ENCODE peak calls at places on chromosomes 12 and 14, in six cellular contexts. A is astrocyte of the spinal cord, I is progenitor cell of endocrine pancreas, P is RWPE2, R is astrocyte of the cerebellum, H is endothelial cell. J is an unnamed sample.
A peak's percentile ranks its signal among the peaks of the same experiment; 100 is the strongest.

GRCh38 chr12:82672811-82673495 is 13.8 kb upstream of the TMTC2 start:
- DNase-seq in A (no peak), I (no peak), P (no peak), R (no peak), H (no peak), J (peak; percentile 52)

GRCh38 chr12:80325167-80325959 is 118.7 kb upstream of the PTPRQ start:
- DNase-seq in A (no peak), I (no peak), P (no peak), R (no peak), H (no peak), J (peak; percentile 12)

GRCh38 chr12:9367201-9367600 is 159.0 kb upstream of the PZP start:
- DNase-seq in A (no peak), I (no peak), P (no peak), R (no peak), H (no peak), J (no peak)

GRCh38 chr12:56103066-56103711 is 1.2 kb upstream of the PA2G4 start:
- DNase-seq in A (no peak), I (no peak), P (no peak), R (no peak), H (no peak), J (no peak)

GRCh38 chr14:92735344-92735743 is 13.1 kb downstream of the LGMN start:
- DNase-seq in A (no peak), I (no peak), P (no peak), R (no peak), H (no peak), J (no peak)

GRCh38 chr14:73567951-73568885 is 795 bp upstream of the ACOT2 start:
- DNase-seq in A (peak; percentile 6), I (no peak), P (no peak), R (no peak), H (no peak), J (peak; percentile 6)

GRCh38 chr14:103488960-103489359 is 33.7 kb downstream of the CKB start:
- DNase-seq in A (peak; percentile 57), I (no peak), P (no peak), R (no peak), H (no peak), J (no peak)

GRCh38 chr12:101166866-101167265 is 43.2 kb downstream of the SLC5A8 start:
- DNase-seq in A (no peak), I (no peak), P (no peak), R (no peak), H (no peak), J (no peak)

GRCh38 chr14:80504781-80505180 is 293.5 kb upstream of the DIO2 start:
- DNase-seq in A (no peak), I (no peak), P (no peak), R (no peak), H (no peak), J (no peak)

GRCh38 chr12:47837190-47838171 is 17.8 kb upstream of the HDAC7 start:
- DNase-seq in A (peak; percentile 75), I (peak; percentile 60), P (no peak), R (peak; percentile 57), H (peak; percentile 70), J (peak; percentile 83)

GRCh38 chr12:45214739-45215418 is 1.0 kb upstream of the ANO6 start:
- DNase-seq in A (peak; percentile 54), I (no peak), P (no peak), R (no peak), H (no peak), J (peak; percentile 62)

GRCh38 chr12:104682790-104683279 is 226.1 kb downstream of the CHST11 start:
- DNase-seq in A (no peak), I (no peak), P (no peak), R (no peak), H (no peak), J (no peak)

GRCh38 chr12:10722502-10722904 is 620 bp downstream of the YBX3 start:
- DNase-seq in A (peak; percentile 67), I (peak; percentile 52), P (peak; percentile 32), R (no peak), H (peak; percentile 38), J (peak; percentile 68)

DNA sequence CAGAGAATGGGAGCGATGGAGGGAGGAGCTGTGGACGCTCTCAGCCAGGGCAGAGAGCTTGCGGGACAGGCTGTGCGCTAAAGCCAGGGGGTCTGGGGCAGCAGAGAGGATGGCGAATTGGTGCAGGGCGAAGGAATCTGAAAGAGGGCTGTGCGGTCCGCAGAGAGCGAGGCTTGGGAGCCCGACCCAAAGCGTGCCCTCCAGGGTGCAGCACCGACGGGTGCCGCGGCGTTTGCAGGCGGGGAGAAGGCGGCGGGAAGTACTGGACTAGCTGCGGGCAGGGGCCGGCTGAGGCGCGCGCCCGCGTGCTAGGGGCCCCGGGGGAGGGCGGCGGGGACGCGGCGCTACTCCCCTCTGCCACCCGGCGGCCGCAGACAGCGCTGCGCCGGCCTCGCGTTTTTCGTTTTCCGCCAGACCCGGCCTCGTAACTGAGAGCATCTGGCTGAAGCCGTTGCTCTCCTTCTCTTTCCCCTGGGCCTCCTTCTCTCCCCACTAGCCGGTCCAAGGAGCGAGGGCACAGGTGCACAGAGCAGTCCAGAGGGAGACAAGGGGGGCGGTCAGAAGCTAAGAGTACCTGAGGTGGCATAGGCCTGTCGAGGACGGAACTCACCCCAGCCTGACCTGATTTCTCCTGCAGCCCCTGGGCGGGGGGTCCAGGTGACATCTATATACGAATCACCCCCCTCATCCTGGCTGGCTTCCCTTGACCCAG is 24.9 kb downstream of the SLC6A12 start:
- DNase-seq in A (peak; percentile 39), I (peak; percentile 80), P (no peak), R (no peak), H (peak; percentile 79), J (peak; percentile 63)
- TF ChIP-seq CTCF in A (peak; percentile 70), I (peak; percentile 98), P (peak; percentile 70), R (peak; percentile 65), H (peak; percentile 63), J (peak; percentile 59)

GRCh38 chr12:115571027-115571426 is 706.5 kb downstream of the MED13L start:
- DNase-seq in A (no peak), I (no peak), P (no peak), R (no peak), H (no peak), J (no peak)

GRCh38 chr12:115571446-115571845 is 706.0 kb downstream of the MED13L start:
- DNase-seq in A (no peak), I (no peak), P (no peak), R (no peak), H (no peak), J (no peak)

GRCh38 chr12:115570271-115570777 is 707.2 kb downstream of the MED13L start:
- DNase-seq in A (peak; percentile 52), I (no peak), P (no peak), R (no peak), H (no peak), J (peak; percentile 8)

GRCh38 chr12:115572440-115572839 is 705.1 kb downstream of the MED13L start:
- DNase-seq in A (no peak), I (no peak), P (no peak), R (no peak), H (no peak), J (peak; percentile 13)

GRCh38 chr12:115569694-115570093 is 707.8 kb downstream of the MED13L start:
- DNase-seq in A (peak; percentile 22), I (no peak), P (no peak), R (no peak), H (no peak), J (no peak)
- TF ChIP-seq CTCF in A (no peak), I (no peak), P (no peak), R (peak; percentile 30), H (no peak), J (no peak)

GRCh38 chr12:128385736-128386135 is 118.8 kb downstream of the TMEM132C start:
- DNase-seq in A (no peak), I (no peak), P (no peak), R (no peak), H (no peak), J (no peak)

GRCh38 chr12:128382946-128383739 is 116.2 kb downstream of the TMEM132C start:
- DNase-seq in A (no peak), I (no peak), P (no peak), R (no peak), H (no peak), J (no peak)

GRCh38 chr12:128388461-128388921 is 121.5 kb downstream of the TMEM132C start:
- DNase-seq in A (no peak), I (no peak), P (no peak), R (no peak), H (no peak), J (peak; percentile 52)

GRCh38 chr12:128381961-128382360 is 115.0 kb downstream of the TMEM132C start:
- DNase-seq in A (no peak), I (no peak), P (no peak), R (no peak), H (no peak), J (no peak)

DNA sequence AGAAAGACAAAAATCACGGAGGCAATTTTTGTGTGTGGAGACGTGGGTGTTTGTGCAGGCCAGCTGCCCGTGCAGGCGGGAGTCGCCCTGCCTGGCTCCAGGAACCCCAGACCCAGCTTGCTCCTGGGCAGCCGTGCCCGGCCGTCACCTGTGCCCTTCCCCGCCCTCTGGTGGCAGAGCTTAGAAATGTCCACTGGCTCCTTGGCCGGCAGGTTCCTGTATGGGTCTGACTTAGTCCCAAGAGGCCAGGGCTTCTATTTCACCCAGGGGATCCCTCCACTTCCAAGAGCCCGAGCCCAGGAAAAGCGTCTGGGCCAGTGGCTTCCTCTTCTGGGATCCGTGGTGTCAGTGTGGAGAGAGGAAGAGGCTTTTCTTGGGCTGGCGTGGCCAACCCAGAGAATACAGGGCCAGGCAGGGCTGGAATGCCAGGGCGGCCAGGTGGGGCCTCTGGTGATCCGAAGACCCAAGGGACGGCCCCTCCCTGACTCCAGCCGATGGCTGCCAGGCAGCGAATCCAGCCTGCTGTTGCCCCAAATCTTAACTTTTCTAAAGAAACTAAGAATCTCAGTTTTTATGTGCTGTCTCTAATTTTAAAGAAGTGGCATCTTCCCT is 120.9 kb downstream of the TMEM132C start:
- DNase-seq in A (no peak), I (peak; percentile 68), P (no peak), R (no peak), H (no peak), J (peak; percentile 12)
- TF ChIP-seq CTCF in A (peak; percentile 32), I (peak; percentile 80), P (peak; percentile 41), R (no peak), H (no peak), J (peak; percentile 29)

DNA sequence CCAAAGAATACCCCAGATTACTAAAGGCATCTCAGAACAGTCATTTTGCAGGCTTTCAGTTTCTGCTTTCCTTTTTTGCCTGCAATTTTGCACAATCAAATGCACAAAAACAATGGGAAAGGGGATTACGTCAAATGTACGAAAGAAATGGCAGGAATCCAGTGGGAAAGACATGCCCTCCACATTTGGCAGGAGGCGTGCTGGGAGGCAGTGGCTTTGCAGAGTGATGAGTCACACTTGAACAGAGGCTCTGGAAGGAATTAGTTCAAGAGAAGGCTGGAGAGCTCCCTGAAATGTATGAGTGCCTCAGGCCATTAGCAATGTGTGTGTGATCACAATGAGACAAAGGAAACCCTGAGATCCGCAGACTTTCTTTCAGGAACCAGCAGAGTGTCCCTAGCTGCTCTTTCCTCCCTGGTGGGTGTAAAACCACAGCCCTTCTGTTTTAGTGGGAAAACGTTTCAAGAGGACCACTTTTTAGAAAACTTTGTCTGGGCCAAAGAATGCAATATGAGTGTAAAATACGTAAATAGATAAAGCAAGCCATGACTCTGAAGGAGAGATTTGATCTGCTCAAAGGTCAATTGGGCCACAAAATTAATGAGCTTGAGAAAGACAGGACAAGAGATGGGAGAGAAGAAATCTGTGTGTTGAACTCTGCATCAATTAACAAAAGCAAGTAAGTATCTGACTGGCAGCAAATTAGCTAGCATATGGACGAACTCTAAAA is 155.5 kb upstream of the PDE3A start:
- DNase-seq in A (peak; percentile 100), I (no peak), P (peak; percentile 65), R (peak; percentile 100), H (peak; percentile 36), J (peak; percentile 99)
- TF ChIP-seq CTCF in A (no peak), I (no peak), P (no peak), R (no peak), H (no peak), J (no peak)

J was measured in cardiac fibroblast.